ENCODE peak calls at places on chromosomes 5 and 9, in nine cellular contexts. L is activated naive CD4-positive, alpha-beta T cell treated with anti-CD3 and anti-CD28 coated beads for 36 hours; S is NCI-H1930; W is ELF-1; F is T-cell; A is cardiac fibroblast; B is activated T-cell treated with anti-CD3 and anti-CD28 coated beads for 1 hour; Y is heart left ventricle; N is H9. G is an unnamed sample.

GRCh38 chr5:177194278-177194677 is 60.7 kb downstream of the NSD1 start:
- DNase-seq in L (no peak), S (no peak), W (peak), F (no peak), A (peak), B (no peak), Y (no peak), N (no peak), G (no peak)

GRCh38 chr5:31232273-31232888 is 38.9 kb downstream of the CDH6 start:
- DNase-seq in L (peak), S (peak), W (peak), F (no peak), A (peak), B (no peak), Y (no peak), N (peak), G (peak)

GRCh38 chr9:133378408-133378962 is 2.3 kb downstream of the STKLD1 start:
- DNase-seq in L (no peak), S (no peak), W (no peak), F (no peak), A (no peak), B (no peak), Y (no peak), N (no peak), G (no peak)

GRCh38 chr5:88193896-88194295 is 74.7 kb downstream of the TMEM161B start:
- DNase-seq in L (no peak), S (no peak), W (no peak), F (no peak), A (no peak), B (no peak), Y (no peak), N (no peak), G (no peak)

GRCh38 chr5:68285857-68286611 is 70.5 kb downstream of the PIK3R1 start:
- DNase-seq in L (no peak), S (no peak), W (no peak), F (no peak), A (peak), B (no peak), Y (no peak), N (no peak), G (no peak)

GRCh38 chr5:159660401-159660800 is 255.9 kb upstream of the ADRA1B start:
- DNase-seq in L (no peak), S (no peak), W (no peak), F (no peak), A (no peak), B (no peak), Y (no peak), N (no peak), G (no peak)

GRCh38 chr9:131636593-131636992 is 91.3 kb downstream of the PRRT1B start:
- DNase-seq in L (no peak), S (no peak), W (no peak), F (no peak), A (no peak), B (no peak), Y (no peak), N (no peak), G (no peak)

GRCh38 chr5:137236266-137236665 is 262.9 kb downstream of the SPOCK1 start:
- DNase-seq in L (no peak), S (no peak), W (no peak), F (no peak), A (no peak), B (no peak), Y (no peak), N (no peak), G (no peak)

GRCh38 chr9:71079451-71079850 is 42.0 kb downstream of the TRPM3 start:
- DNase-seq in L (no peak), S (no peak), W (no peak), F (no peak), A (peak), B (no peak), Y (no peak), N (no peak), G (no peak)

GRCh38 chr9:112091805-112092204 is 83.3 kb downstream of the SUSD1 start:
- DNase-seq in L (peak), S (peak), W (no peak), F (no peak), A (peak), B (no peak), Y (no peak), N (peak), G (peak)